ENCODE peak calls at places on chromosome 5, in nine cellular contexts. X is psoas muscle; W is tibial artery; N is ovary; S is stomach; H is OCI-LY7; F is CD4-positive, CD25-positive, alpha-beta regulatory T cell; V is GM23248; R is MM.1S. U is an unnamed sample. For H3K36me3 and H3K4me1, the result is how much of the 10 kb centered on the place peaks cover.

GRCh38 chr5:138724470-138725146 is 28.6 kb upstream of the CTNNA1 start:
- DNase-seq in W (no peak), R (no peak), X (peak), H (no peak), V (peak), S (no peak), F (no peak), N (no peak), U (no peak)

GRCh38 chr5:131628990-131629389 is 6.0 kb downstream of the RAPGEF6 start:
- DNase-seq in R (no peak), S (no peak), V (peak), F (no peak), H (no peak), N (no peak), W (no peak), X (no peak), U (no peak)

GRCh38 chr5:180208435-180209081 is 453 bp downstream of the RASGEF1C start:
- DNase-seq in V (peak), X (no peak), F (no peak), H (no peak), W (no peak), S (no peak), N (no peak), R (no peak), U (no peak)

GRCh38 chr5:147483197-147483790 is 26.6 kb downstream of the DPYSL3 start:
- DNase-seq in X (no peak), S (no peak), N (no peak), V (peak), W (no peak), R (no peak), F (no peak), H (no peak), U (no peak)

GRCh38 chr5:172091956-172092732 is 85.7 kb upstream of the FBXW11 start:
- DNase-seq in W (peak), V (no peak), N (no peak), H (no peak), S (no peak), F (no peak), X (no peak), R (no peak), U (no peak)

GRCh38 chr5:178304761-178305645 is 72.4 kb upstream of the PHYKPL start:
- DNase-seq in W (peak), S (no peak), F (no peak), V (peak), H (no peak), R (no peak), X (no peak), N (no peak), U (no peak)

GRCh38 chr5:58411372-58411771 is 48.5 kb downstream of the PLK2 start:
- DNase-seq in S (no peak), N (no peak), W (no peak), F (no peak), R (no peak), V (peak), H (no peak), X (no peak), U (no peak)

GRCh38 chr5:131379723-131380122 is 115.9 kb downstream of the CDC42SE2 start:
- DNase-seq in H (peak), V (no peak), N (no peak), W (no peak), X (no peak), F (peak), R (peak), S (no peak), U (peak)

GRCh38 chr5:134003064-134003956 is 1.5 kb downstream of the VDAC1 start:
- DNase-seq in V (peak), R (no peak), W (no peak), S (no peak), H (no peak), F (peak), X (no peak), N (no peak), U (peak)

GRCh38 chr5:10063997-10064396 is 185.7 kb downstream of the ATPSCKMT start:
- DNase-seq in R (no peak), V (no peak), H (no peak), N (no peak), W (no peak), S (no peak), F (no peak), X (no peak), U (no peak)

GRCh38 chr5:65141487-65141886 is 340.2 kb downstream of the ADAMTS6 start:
- DNase-seq in X (no peak), V (no peak), F (no peak), R (no peak), S (no peak), H (no peak), W (no peak), N (no peak), U (no peak)

GRCh38 chr5:115898656-115899055 is 56.9 kb downstream of the AP3S1 start:
- DNase-seq in X (no peak), R (no peak), H (no peak), V (no peak), W (no peak), S (no peak), N (no peak), F (no peak), U (no peak)

GRCh38 chr5:146213210-146213838 is 9.9 kb downstream of the RBM27 start:
- DNase-seq in S (no peak), X (no peak), F (no peak), V (no peak), H (peak), W (no peak), N (no peak), R (no peak), U (no peak)

GRCh38 chr5:57841671-57842375 is 359.2 kb upstream of the ACTBL2 start:
- DNase-seq in X (no peak), R (no peak), N (no peak), W (no peak), H (no peak), F (no peak), S (no peak), V (peak), U (no peak)

GRCh38 chr5:170076707-170077106 is 29.0 kb upstream of the FOXI1 start:
- DNase-seq in X (no peak), H (no peak), V (no peak), W (no peak), N (no peak), F (no peak), R (no peak), S (no peak), U (no peak)

GRCh38 chr5:93336330-93337110 is 244.5 kb downstream of the NR2F1-AS1 start:
- DNase-seq in S (no peak), V (peak), X (no peak), N (no peak), F (no peak), H (no peak), R (no peak), W (no peak), U (no peak)

GRCh38 chr5:143412656-143413342 is 9.3 kb upstream of the NR3C1 start:
- DNase-seq in F (no peak), S (no peak), N (no peak), V (no peak), H (no peak), W (no peak), X (no peak), R (no peak), U (no peak)

GRCh38 chr5:98564836-98565235 is 208.6 kb upstream of the RGMB start:
- DNase-seq in F (no peak), S (no peak), R (no peak), V (no peak), W (no peak), H (no peak), X (no peak), N (no peak), U (no peak)

GRCh38 chr5:38382898-38383297 is 124.5 kb downstream of the EGFLAM start:
- DNase-seq in R (peak), F (peak), W (peak), S (peak), X (peak), N (peak), V (peak), H (peak), U (peak)

GRCh38 chr5:33120671-33121070 is 320.1 kb upstream of the TARS1 start:
- DNase-seq in N (no peak), W (no peak), F (no peak), V (peak), S (no peak), R (no peak), X (no peak), H (no peak), U (no peak)

GRCh38 chr5:171750316-171750788 is 35.3 kb upstream of the SMIM23 start:
- DNase-seq in X (peak), H (peak), R (no peak), V (peak), S (no peak), N (no peak), F (no peak), W (peak), U (no peak)

GRCh38 chr5:10149911-10150310 is 99.8 kb downstream of the ATPSCKMT start:
- DNase-seq in W (no peak), S (no peak), H (no peak), R (no peak), X (no peak), N (no peak), F (no peak), V (no peak), U (no peak)

GRCh38 chr5:131466171-131466766 is 168.8 kb downstream of the RAPGEF6 start:
- DNase-seq in W (no peak), S (no peak), N (no peak), X (no peak), H (no peak), V (peak), F (no peak), R (no peak), U (no peak)

GRCh38 chr5:154303133-154303532 is 112.6 kb downstream of the GALNT10 start:
- DNase-seq in X (no peak), W (no peak), N (no peak), V (no peak), F (no peak), R (no peak), S (no peak), H (no peak), U (no peak)

GRCh38 chr5:89282832-89283510 is 400.0 kb upstream of the MEF2C start:
- DNase-seq in N (no peak), F (no peak), H (no peak), W (no peak), R (no peak), V (peak), S (no peak), X (no peak), U (no peak)

GRCh38 chr5:172007795-172008465 is 1.5 kb upstream of the FBXW11 start:
- DNase-seq in H (no peak), X (no peak), S (no peak), F (no peak), R (no peak), V (peak), W (no peak), N (peak), U (no peak)

GRCh38 chr5:14582797-14583137 is 1.2 kb downstream of the OTULINL start:
- DNase-seq in R (no peak), X (no peak), H (no peak), S (no peak), W (no peak), F (no peak), V (peak), N (peak), U (no peak)

GRCh38 chr5:150651924-150652688 is 8.9 kb upstream of the MYOZ3 start:
- DNase-seq in W (no peak), F (no peak), X (no peak), V (no peak), R (no peak), N (no peak), H (no peak), S (no peak), U (no peak)

GRCh38 chr5:179300834-179301233 is 44.4 kb downstream of the ADAMTS2 start:
- DNase-seq in H (no peak), X (peak), F (no peak), V (peak), R (no peak), W (peak), S (no peak), N (peak), U (no peak)

GRCh38 chr5:176734756-176735342 is 75.5 kb upstream of the UNC5A start:
- DNase-seq in H (no peak), F (no peak), W (peak), N (peak), S (no peak), R (no peak), X (no peak), V (no peak), U (no peak)

GRCh38 chr5:127101935-127102334 is 28.6 kb upstream of the C5orf63 start:
- DNase-seq in W (no peak), R (no peak), N (no peak), S (no peak), V (no peak), X (no peak), F (no peak), H (no peak), U (no peak)

GRCh38 chr5:146025108-146025507 is 80.3 kb downstream of the PLAC8L1 start:
- DNase-seq in V (no peak), W (no peak), N (no peak), S (peak), H (no peak), X (no peak), R (no peak), F (no peak), U (no peak)

GRCh38 chr5:92470770-92471169 is 1087.7 kb upstream of the ARRDC3 start:
- DNase-seq in F (no peak), V (no peak), H (no peak), R (no peak), X (no peak), N (no peak), W (no peak), S (no peak), U (no peak)

GRCh38 chr5:132469380-132470372 is 20.9 kb downstream of the IRF1 start:
- DNase-seq in R (no peak), F (no peak), V (no peak), S (peak), X (no peak), N (no peak), H (no peak), W (peak), U (no peak)

GRCh38 chr5:109701252-109701651 is 11.5 kb downstream of the MAN2A1 start:
- DNase-seq in R (no peak), X (no peak), S (no peak), V (peak), W (no peak), H (no peak), N (no peak), F (no peak), U (no peak)

GRCh38 chr5:31250201-31250600 is 56.7 kb downstream of the CDH6 start:
- DNase-seq in R (no peak), X (no peak), N (no peak), V (no peak), F (no peak), W (peak), H (no peak), S (no peak), U (no peak)

DNA sequence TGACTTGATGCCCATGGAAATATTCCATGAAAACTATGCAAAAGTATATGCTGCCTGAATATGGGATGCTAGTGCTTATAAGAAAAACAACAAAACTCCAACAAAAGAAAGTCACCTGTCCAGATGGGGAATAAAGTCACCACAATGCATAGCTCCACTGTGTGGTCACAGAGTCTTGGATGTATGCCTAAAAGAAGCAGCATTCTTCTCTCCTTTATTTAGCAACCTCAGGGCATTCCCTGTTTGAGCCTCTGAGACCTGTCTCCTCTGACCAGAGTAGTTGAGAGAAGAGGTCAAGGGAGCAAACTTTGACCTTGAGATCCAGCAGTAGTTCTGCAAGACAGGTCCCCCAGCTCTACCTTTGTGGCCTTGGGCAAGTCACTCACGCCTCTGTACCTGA is 287.5 kb downstream of the MED10 start:
- DNase-seq in X (no peak), W (no peak), V (no peak), S (no peak), F (no peak), H (no peak), R (no peak), N (no peak), U (no peak)
- H3K36me3 ChIP-seq in X (under half), W (under half), V (under half), S (under half), F (under half), H (under half), R (under half), N (under half), U (under half)

DNA sequence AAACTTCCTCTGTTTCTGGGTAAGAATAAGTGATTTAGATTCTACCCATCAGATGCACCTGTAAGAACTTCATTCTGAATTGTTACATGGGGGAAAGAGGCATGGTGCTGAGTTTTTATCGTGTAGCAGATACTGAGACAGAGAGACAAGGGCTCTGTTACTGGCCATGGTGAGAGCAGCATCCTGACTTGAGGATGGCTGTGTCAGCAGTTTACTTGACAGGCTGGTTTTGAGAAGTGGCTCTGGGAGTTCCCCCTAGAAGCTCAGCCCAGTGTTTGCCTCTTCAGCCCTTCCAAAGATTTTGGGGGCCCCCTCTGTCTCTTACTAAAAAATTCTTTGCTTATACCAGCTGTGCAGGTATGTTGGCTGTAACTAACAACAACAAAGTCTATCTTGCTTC is 510.5 kb downstream of the LRRC70 start:
- DNase-seq in R (peak), F (no peak), N (no peak), S (no peak), H (no peak), V (no peak), W (no peak), X (no peak), U (no peak)
- H3K4me1 ChIP-seq in R (under half), F (under half), N (under half), S (under half), H (under half), V (under half), W (under half), X (under half), U (under half)

DNA sequence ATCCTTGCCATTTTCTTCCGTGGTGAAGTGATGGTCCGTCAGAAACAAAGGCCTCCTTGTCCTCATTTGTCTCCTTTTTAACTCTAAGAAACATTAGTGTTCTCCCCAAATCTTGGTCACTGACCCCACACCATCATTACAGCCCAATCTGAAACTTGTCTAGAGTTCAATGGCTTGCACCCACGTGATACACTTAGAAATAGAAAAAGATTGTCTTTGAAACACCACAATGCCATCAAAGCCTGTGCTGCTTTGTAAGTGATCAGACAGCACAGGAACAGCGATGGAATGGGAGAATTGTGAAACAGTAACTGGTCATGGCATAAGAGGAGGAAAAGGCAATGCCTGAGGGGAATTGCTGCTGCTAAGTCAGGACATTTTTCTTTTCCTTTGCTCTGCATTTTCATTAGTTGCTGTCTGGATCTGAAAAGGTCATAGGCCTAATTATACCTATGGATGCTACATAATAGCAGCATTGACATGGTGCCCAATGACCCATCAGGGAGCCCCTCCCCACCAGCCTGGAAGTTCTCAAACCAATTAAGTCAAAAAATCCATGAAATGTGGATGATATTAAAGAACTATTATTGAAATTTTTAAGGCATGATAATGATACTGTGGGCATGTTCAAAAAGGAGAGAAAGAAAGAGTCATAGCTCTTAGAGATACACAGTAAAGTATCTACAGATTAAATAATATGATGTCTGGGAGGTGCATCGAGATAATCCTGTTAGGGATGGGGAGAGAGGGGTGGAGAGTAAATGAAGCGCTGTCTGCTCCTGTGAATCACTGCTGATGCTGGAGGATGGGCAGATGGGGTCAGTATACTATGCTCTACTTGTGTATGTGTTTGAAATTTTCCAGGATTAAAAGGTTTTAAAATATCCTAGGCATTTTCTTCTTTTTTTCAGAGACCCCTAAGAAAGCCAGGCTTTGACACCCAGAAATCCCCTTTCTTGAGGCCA is 83.6 kb downstream of the ENC1 start:
- DNase-seq in X (no peak), F (no peak), R (no peak), S (no peak), V (peak), H (no peak), W (no peak), N (no peak), U (no peak)
- H3K27ac ChIP-seq in X (no peak), F (no peak), R (no peak), S (no peak), V (no peak), H (no peak), W (no peak), N (no peak), U (no peak)

GRCh38 chr5:72152506-72152905 is 45.2 kb downstream of the MAP1B start:
- DNase-seq in F (no peak), X (no peak), H (no peak), N (no peak), V (peak), S (no peak), R (no peak), W (no peak), U (no peak)

GRCh38 chr5:72147601-72148000 is 40.3 kb downstream of the MAP1B start:
- DNase-seq in W (no peak), F (no peak), H (no peak), N (no peak), S (no peak), R (no peak), X (no peak), V (no peak), U (no peak)

GRCh38 chr5:72151646-72152045 is 44.4 kb downstream of the MAP1B start:
- DNase-seq in X (no peak), R (no peak), S (no peak), N (no peak), H (no peak), V (no peak), F (no peak), W (no peak), U (no peak)

GRCh38 chr5:72151169-72151568 is 43.9 kb downstream of the MAP1B start:
- DNase-seq in H (no peak), R (no peak), V (no peak), W (no peak), F (no peak), S (no peak), N (no peak), X (no peak), U (no peak)

GRCh38 chr5:72149742-72150141 is 42.5 kb downstream of the MAP1B start:
- DNase-seq in X (no peak), N (no peak), V (no peak), R (no peak), H (no peak), F (no peak), W (no peak), S (no peak), U (no peak)
- H3K36me3 ChIP-seq in X (under half), N (under half), V (under half), R (under half), H (under half), F (under half), W (under half), S (under half), U (under half)

GRCh38 chr5:67196537-67197059 is at the start of gene CD180:
- DNase-seq in F (no peak), S (no peak), X (no peak), V (no peak), R (no peak), W (no peak), N (no peak), H (peak), U (no peak)

GRCh38 chr5:67195406-67196275 is 958 bp downstream of the CD180 start:
- DNase-seq in N (no peak), R (no peak), V (no peak), W (no peak), S (no peak), H (no peak), F (no peak), X (no peak), U (no peak)

GRCh38 chr5:67198917-67199316 is 2.3 kb upstream of the CD180 start:
- DNase-seq in H (no peak), F (no peak), W (no peak), V (no peak), R (no peak), S (no peak), X (no peak), N (no peak), U (no peak)

GRCh38 chr5:67199859-67200258 is 3.3 kb upstream of the CD180 start:
- DNase-seq in W (no peak), X (no peak), V (no peak), R (no peak), H (no peak), N (no peak), S (no peak), F (no peak), U (no peak)

GRCh38 chr5:67197536-67197935 is 937 bp upstream of the CD180 start:
- DNase-seq in W (no peak), S (no peak), X (no peak), H (no peak), N (no peak), F (no peak), R (no peak), V (no peak), U (no peak)
- H3K4me1 ChIP-seq in W (under half), S (under half), X (under half), H (half or more), N (under half), F (under half), R (under half), V (under half), U (under half)

U was measured in CD4-positive, alpha-beta memory T cell.